ENCODE peak calls at places on chromosomes 4 and X, in ten cellular contexts. S, I, P, Z, C, N, A, E, B and T are unnamed samples.

GRCh38 chr4:94168321-94168720 is 39.3 kb upstream of the SMARCAD1 start:
- DNase-seq in A (no peak), Z (no peak), E (no peak), N (no peak), C (no peak), B (no peak), S (no peak), I (no peak), P (no peak), T (no peak)

GRCh38 chrX:51144828-51145442 is 187.7 kb upstream of the NUDT10 start:
- DNase-seq in N (peak; percentile 48), B (peak; percentile 16), P (no peak), Z (no peak), E (peak; percentile 49), S (no peak), C (peak; percentile 43), I (no peak), A (no peak), T (no peak)

GRCh38 chr4:173424899-173425805 is 26.2 kb upstream of the SCRG1 start:
- DNase-seq in P (no peak), N (no peak), C (no peak), S (no peak), I (no peak), B (no peak), Z (no peak), E (no peak), A (no peak), T (no peak)

GRCh38 chr4:28010543-28011235 is 1150.0 kb downstream of the STIM2 start:
- DNase-seq in I (no peak), B (no peak), S (no peak), Z (no peak), P (no peak), A (no peak), N (no peak), E (no peak), C (no peak), T (no peak)

GRCh38 chr4:3753711-3754412 is 12.3 kb upstream of the ADRA2C start:
- DNase-seq in Z (no peak), C (no peak), A (no peak), B (no peak), S (no peak), N (no peak), E (no peak), I (no peak), P (no peak), T (no peak)

GRCh38 chr4:2958446-2958845 is 4.8 kb downstream of the NOP14 start:
- DNase-seq in P (no peak), S (no peak), N (no peak), B (no peak), E (no peak), A (no peak), C (no peak), Z (no peak), I (no peak), T (no peak)

GRCh38 chr4:189090174-189090814 is 850.4 kb upstream of the FRG1 start:
- DNase-seq in E (no peak), B (peak; percentile 1), A (no peak), P (no peak), Z (no peak), C (no peak), I (no peak), S (no peak), N (peak; percentile 40), T (no peak)

GRCh38 chrX:26649534-26649933 is 433.6 kb downstream of the MAGEB5 start:
- DNase-seq in A (no peak), E (no peak), B (peak; percentile 4), C (no peak), I (no peak), N (peak; percentile 11), Z (no peak), S (no peak), P (no peak), T (no peak)

GRCh38 chr4:106329027-106329618 is 12.8 kb downstream of the AIMP1 start:
- DNase-seq in S (no peak), A (no peak), E (no peak), B (peak; percentile 57), C (no peak), P (no peak), N (peak; percentile 44), I (no peak), Z (no peak), T (no peak)

GRCh38 chr4:32462944-32463343 is 1742.8 kb downstream of the PCDH7 start:
- DNase-seq in S (no peak), E (no peak), N (no peak), I (no peak), A (no peak), Z (no peak), P (no peak), B (peak; percentile 22), C (peak; percentile 49), T (no peak)

GRCh38 chr4:15914291-15914690 is 24.2 kb downstream of the FGFBP1 start:
- DNase-seq in E (no peak), Z (no peak), S (no peak), A (no peak), P (no peak), N (no peak), C (no peak), B (no peak), I (no peak), T (no peak)

GRCh38 chr4:5036239-5036638 is 15.0 kb upstream of the STK32B start:
- DNase-seq in E (no peak), B (no peak), Z (no peak), A (no peak), N (no peak), S (no peak), I (no peak), P (no peak), C (no peak), T (no peak)

GRCh38 chr4:166422475-166422874 is 549.4 kb downstream of the TLL1 start:
- DNase-seq in I (no peak), N (no peak), A (no peak), Z (no peak), S (no peak), C (no peak), E (no peak), B (no peak), P (no peak), T (no peak)

GRCh38 chrX:12372111-12372510 is 233.8 kb downstream of the FRMPD4 start:
- DNase-seq in S (no peak), E (no peak), I (no peak), C (no peak), A (no peak), B (no peak), N (no peak), P (no peak), Z (no peak), T (no peak)

GRCh38 chr4:188175288-188175687 is 36.0 kb downstream of the TRIML1 start:
- DNase-seq in S (no peak), B (no peak), A (no peak), N (no peak), E (no peak), P (no peak), Z (no peak), C (peak; percentile 38), I (no peak), T (no peak)

GRCh38 chrX:39969099-39969825 is 128.5 kb downstream of the BCOR start:
- DNase-seq in N (no peak), Z (no peak), E (peak; percentile 29), C (peak; percentile 50), A (no peak), P (no peak), I (no peak), B (no peak), S (no peak), T (no peak)

GRCh38 chr4:93334003-93334402 is 494.6 kb upstream of the ATOH1 start:
- DNase-seq in N (no peak), A (no peak), B (no peak), E (no peak), C (no peak), S (no peak), I (no peak), P (no peak), Z (no peak), T (no peak)

GRCh38 chr4:147335183-147335582 is 145.7 kb upstream of the EDNRA start:
- DNase-seq in S (no peak), E (no peak), A (no peak), B (no peak), P (no peak), C (no peak), Z (no peak), I (no peak), N (no peak), T (no peak)
- H3K36me3 ChIP-seq in S (no peaks in the 10 kb centered on the region), E (no peaks in the 10 kb centered on the region), A (no peaks in the 10 kb centered on the region), B (no peaks in the 10 kb centered on the region), P (no peaks in the 10 kb centered on the region), C (no peaks in the 10 kb centered on the region), Z (no peaks in the 10 kb centered on the region), I (no peaks in the 10 kb centered on the region), N (no peaks in the 10 kb centered on the region), T (no peaks in the 10 kb centered on the region)

DNA sequence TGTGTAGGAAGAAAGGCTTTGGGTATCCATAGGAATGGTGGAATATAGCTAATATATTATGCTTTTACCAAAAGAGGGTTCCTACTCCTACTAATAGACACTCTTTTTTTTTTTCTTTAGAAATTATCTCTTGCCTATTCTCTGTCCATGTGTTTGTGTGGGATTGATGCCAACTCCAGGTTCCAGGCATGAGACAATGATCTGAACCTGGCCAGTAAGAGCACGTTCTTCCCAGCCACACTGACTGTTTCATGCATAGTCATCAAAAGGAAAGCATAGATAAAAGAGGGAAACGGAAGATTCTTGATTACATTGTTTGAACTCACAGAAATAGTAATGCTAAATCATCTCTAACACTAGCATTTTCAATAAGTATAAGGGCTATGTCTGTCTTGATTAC is 803.4 kb upstream of the ADGRL3 start:
- DNase-seq in Z (no peak), C (no peak), B (no peak), N (peak; percentile 2), E (no peak), P (no peak), A (no peak), S (no peak), I (no peak), T (no peak)
- TF ChIP-seq EP300 in Z (no peak), C (no peak), B (no peak), N (no peak), E (no peak), P (no peak), A (no peak), S (no peak), I (no peak), T (no peak)

DNA sequence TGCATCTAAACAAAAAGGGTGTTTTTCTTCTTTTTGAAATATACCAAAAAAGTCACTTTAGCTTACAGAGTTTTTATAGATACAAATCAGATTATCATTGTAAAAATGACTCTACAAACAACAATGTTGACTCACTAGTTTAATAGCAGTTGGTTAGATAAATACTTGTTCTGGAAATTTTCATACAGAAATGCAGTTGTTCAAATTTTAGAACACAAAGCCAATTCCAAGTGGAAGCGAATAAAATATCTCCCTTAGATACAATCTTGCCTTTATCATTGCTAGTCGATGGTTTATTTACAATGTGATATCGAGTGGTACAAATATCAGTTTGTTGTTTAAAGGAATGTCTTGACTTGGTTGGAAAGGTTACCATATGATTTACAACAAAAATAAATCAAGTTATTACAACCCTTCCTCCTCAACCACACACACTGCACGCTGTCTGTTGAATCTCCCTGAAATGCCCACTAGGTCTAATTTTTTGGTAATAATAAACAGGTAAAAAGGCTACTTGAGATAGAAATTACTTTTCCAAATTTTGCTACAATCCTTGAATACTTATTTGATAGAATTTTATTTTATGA is 114.8 kb downstream of the CDS1 start:
- DNase-seq in P (no peak), A (no peak), S (no peak), I (no peak), N (no peak), C (no peak), B (no peak), E (no peak), Z (no peak), T (no peak)
- H3K36me3 ChIP-seq in P (peaks cover 15% of the 10 kb centered on the region), A (peaks cover 89% of the 10 kb centered on the region), S (peaks cover 30% of the 10 kb centered on the region), I (peaks cover 86% of the 10 kb centered on the region), N (peaks cover 47% of the 10 kb centered on the region), C (peaks cover 4% of the 10 kb centered on the region), B (peaks cover 38% of the 10 kb centered on the region), E (peaks cover 87% of the 10 kb centered on the region), Z (peaks cover 93% of the 10 kb centered on the region), T (no peaks in the 10 kb centered on the region)

GRCh38 chrX:70029790-70030189 is 19.9 kb downstream of the AWAT2 start:
- DNase-seq in C (no peak), E (no peak), N (no peak), P (no peak), B (no peak), S (no peak), I (no peak), A (no peak), Z (no peak), T (no peak)
- TF ChIP-seq EP300 in C (no peak), E (no peak), N (no peak), P (no peak), B (no peak), S (no peak), I (no peak), A (no peak), Z (no peak), T (no peak)